ENCODE peak calls at places on chromosomes 7 and 10, in eight cellular contexts. D is MM.1S, Z is H7, X is dermis microvascular lymphatic vessel endothelial cell, P is fibroblast of lung, L is H9, S is Right ventricle myocardium superior, F is NCI-H2029 treated with DMSO at 0.1 percent for 48 hours. Q is an unnamed sample.

GRCh38 chr10:124640538-124641231 is 103.5 kb downstream of the FAM53B start:
- DNase-seq in D (no peak), Z (peak), X (no peak), P (peak), L (no peak), S (peak), F (no peak), Q (no peak)

GRCh38 chr10:115417585-115418265 is 324.6 kb downstream of the ATRNL1 start:
- DNase-seq in D (peak), Z (peak), X (peak), P (peak), L (peak), S (no peak), F (no peak), Q (peak)

GRCh38 chr7:128215281-128215680 is 25.8 kb upstream of the LEP start:
- DNase-seq in D (no peak), Z (no peak), X (no peak), P (peak), L (no peak), S (no peak), F (no peak), Q (no peak)

GRCh38 chr10:34235164-34235832 is 579.8 kb downstream of the PARD3 start:
- DNase-seq in D (no peak), Z (peak), X (no peak), P (peak), L (no peak), S (no peak), F (peak), Q (no peak)

GRCh38 chr10:130360826-130361311 is 224.7 kb downstream of the GLRX3 start:
- DNase-seq in D (no peak), Z (no peak), X (no peak), P (no peak), L (no peak), S (no peak), F (peak), Q (no peak)

GRCh38 chr7:157035979-157036378 is 25.5 kb upstream of the MNX1 start:
- DNase-seq in D (no peak), Z (no peak), X (no peak), P (no peak), L (no peak), S (no peak), F (no peak), Q (no peak)

GRCh38 chr7:80950550-80950967 is 31.7 kb upstream of the SEMA3C start:
- DNase-seq in D (no peak), Z (no peak), X (no peak), P (no peak), L (no peak), S (no peak), F (no peak), Q (no peak)

GRCh38 chr7:1176891-1177373 is 16.9 kb upstream of the ZFAND2A start:
- DNase-seq in D (peak), Z (peak), X (peak), P (peak), L (peak), S (peak), F (no peak), Q (peak)

GRCh38 chr7:116499168-116500070 is at the start of gene CAV2:
- DNase-seq in D (peak), Z (peak), X (peak), P (peak), L (peak), S (peak), F (no peak), Q (peak)

GRCh38 chr7:111126987-111127386 is 36.1 kb downstream of the LRRN3 start:
- DNase-seq in D (no peak), Z (no peak), X (peak), P (no peak), L (no peak), S (no peak), F (no peak), Q (no peak)

GRCh38 chr7:54704851-54705250 is 54.2 kb downstream of the SEC61G start:
- DNase-seq in D (peak), Z (no peak), X (no peak), P (no peak), L (no peak), S (no peak), F (no peak), Q (no peak)

GRCh38 chr7:76357379-76358052 is 1.3 kb downstream of the YWHAG start:
- DNase-seq in D (no peak), Z (no peak), X (peak), P (no peak), L (no peak), S (no peak), F (no peak), Q (no peak)

GRCh38 chr7:43112941-43113621 is 634 bp downstream of the HECW1 start:
- DNase-seq in D (no peak), Z (peak), X (peak), P (peak), L (peak), S (peak), F (no peak), Q (no peak)

GRCh38 chr10:132388901-132389630 is 7.9 kb upstream of the PWWP2B start:
- DNase-seq in D (no peak), Z (peak), X (no peak), P (no peak), L (peak), S (peak), F (no peak), Q (no peak)

GRCh38 chr10:126431816-126432215 is 43.5 kb upstream of the ADAM12 start:
- DNase-seq in D (no peak), Z (no peak), X (no peak), P (no peak), L (no peak), S (no peak), F (no peak), Q (no peak)

GRCh38 chr10:131310904-131311660 is 439 bp downstream of the TCERG1L start:
- DNase-seq in D (no peak), Z (peak), X (no peak), P (no peak), L (peak), S (no peak), F (no peak), Q (no peak)

GRCh38 chr7:151416921-151417320 is 7.1 kb upstream of the WDR86 start:
- DNase-seq in D (no peak), Z (no peak), X (no peak), P (peak), L (no peak), S (no peak), F (no peak), Q (no peak)

GRCh38 chr7:2508327-2509231 is 11.0 kb upstream of the LFNG start:
- DNase-seq in D (peak), Z (no peak), X (peak), P (no peak), L (no peak), S (peak), F (peak), Q (no peak)

GRCh38 chr7:41870505-41871138 is 167.7 kb upstream of the INHBA start:
- DNase-seq in D (no peak), Z (no peak), X (no peak), P (no peak), L (no peak), S (no peak), F (no peak), Q (no peak)

GRCh38 chr10:28841625-28842024 is 164.3 kb downstream of the BAMBI start:
- DNase-seq in D (no peak), Z (no peak), X (no peak), P (peak), L (no peak), S (no peak), F (no peak), Q (no peak)

GRCh38 chr7:41006591-41006990 is 696.3 kb downstream of the INHBA start:
- DNase-seq in D (no peak), Z (no peak), X (no peak), P (peak), L (no peak), S (no peak), F (no peak), Q (no peak)